ENCODE peak calls at places on chromosomes 2 and 18, in seven cellular contexts. A is SK-N-SH; E is GM12865; X is activated naive CD4-positive, alpha-beta T cell treated with anti-CD3 and anti-CD28 coated beads, Interleukin-2, amount 10 ng/mL, durations not matched to agents 7 days and 5 days; M is stimulated activated CD4-positive, alpha-beta T cell treated with anti-CD3 and anti-CD28 coated beads, Interleukin-2, amount 100 ng/mL, for 48 hours; Z is NAMALWA; Q is astrocyte of the spinal cord. U is an unnamed sample.

GRCh38 chr2:9388102-9388735 is 35.1 kb downstream of the ITGB1BP1 start:
- DNase-seq in X (no peak), M (no peak), Z (no peak), E (no peak), Q (no peak), A (no peak), U (no peak)

GRCh38 chr18:75097491-75098225 is 111.3 kb downstream of the PTGR3 start:
- DNase-seq in M (no peak), X (no peak), A (no peak), Q (no peak), Z (no peak), E (no peak), U (no peak)

GRCh38 chr2:70907130-70907756 is 28.5 kb upstream of the ATP6V1B1 start:
- DNase-seq in M (no peak), A (no peak), X (no peak), Z (no peak), Q (no peak), E (no peak), U (no peak)

GRCh38 chr2:207334631-207335371 is 169.1 kb upstream of the KLF7 start:
- DNase-seq in Z (no peak), E (peak), Q (peak), X (no peak), A (no peak), M (peak), U (peak)

GRCh38 chr18:3664563-3665178 is 214.7 kb downstream of the TGIF1 start:
- DNase-seq in Z (peak), Q (peak), A (no peak), E (no peak), X (no peak), M (no peak), U (no peak)

GRCh38 chr18:46630160-46630559 is 26.9 kb downstream of the LOXHD1 start:
- DNase-seq in E (peak), X (no peak), Z (no peak), A (no peak), Q (no peak), M (no peak), U (no peak)

GRCh38 chr2:44453289-44453688 is 91.5 kb downstream of the CAMKMT start:
- DNase-seq in Q (no peak), Z (no peak), E (no peak), M (no peak), A (no peak), X (no peak), U (no peak)

GRCh38 chr18:74489631-74490030 is 6.5 kb upstream of the CNDP2 start:
- DNase-seq in E (no peak), X (peak), Z (no peak), Q (peak), A (no peak), M (no peak), U (no peak)

GRCh38 chr2:8036366-8036765 is 645.5 kb upstream of the ID2 start:
- DNase-seq in X (no peak), E (peak), Z (no peak), A (no peak), M (no peak), Q (no peak), U (no peak)

GRCh38 chr18:55301196-55301540 is 286.8 kb downstream of the TCF4 start:
- DNase-seq in A (no peak), Q (peak), M (no peak), E (no peak), X (no peak), Z (no peak), U (no peak)

GRCh38 chr2:228701506-228701905 is 520.0 kb upstream of the SPHKAP start:
- DNase-seq in A (no peak), Q (no peak), X (no peak), E (no peak), Z (no peak), M (no peak), U (no peak)

GRCh38 chr2:70140978-70141753 is 49.7 kb downstream of the C2orf42 start:
- DNase-seq in Q (peak), Z (peak), M (peak), X (peak), E (peak), A (peak), U (peak)

GRCh38 chr2:223020971-223021675 is 30.9 kb upstream of the KCNE4 start:
- DNase-seq in Z (no peak), Q (no peak), X (no peak), M (no peak), E (no peak), A (peak), U (no peak)

GRCh38 chr2:1791670-1792069 is 47.4 kb upstream of the PXDN start:
- DNase-seq in Q (no peak), M (no peak), A (no peak), Z (no peak), E (no peak), X (no peak), U (no peak)

GRCh38 chr2:20592106-20593071 is 58.5 kb downstream of the HS1BP3 start:
- DNase-seq in Z (no peak), M (no peak), A (no peak), E (no peak), X (peak), Q (no peak), U (peak)

GRCh38 chr2:6352906-6353515 is 512.7 kb downstream of the CMPK2 start:
- DNase-seq in Z (no peak), M (no peak), Q (peak), A (peak), E (no peak), X (no peak), U (peak)

GRCh38 chr2:23411752-23412431 is 26.9 kb downstream of the KLHL29 start:
- DNase-seq in Q (peak), E (no peak), M (no peak), X (no peak), Z (no peak), A (no peak), U (no peak)

GRCh38 chr2:155815851-155816250 is 516.7 kb downstream of the NR4A2 start:
- DNase-seq in M (no peak), X (no peak), A (peak), E (peak), Q (no peak), Z (peak), U (no peak)

GRCh38 chr2:74834806-74835755 is 1.2 kb downstream of the HK2 start:
- DNase-seq in A (peak), Q (peak), Z (peak), X (peak), E (peak), M (peak), U (peak)

GRCh38 chr18:49170925-49171509 is 220.3 kb upstream of the SMAD7 start:
- DNase-seq in Z (no peak), M (no peak), A (no peak), E (no peak), X (no peak), Q (no peak), U (no peak)

GRCh38 chr18:49628119-49628518 is 66.3 kb downstream of the LIPG start:
- DNase-seq in X (no peak), E (no peak), Z (no peak), M (no peak), Q (no peak), A (no peak), U (no peak)

GRCh38 chr2:41853427-41854191 is 194.2 kb upstream of the PKDCC start:
- DNase-seq in E (peak), A (peak), Z (peak), M (no peak), Q (peak), X (peak), U (peak)

GRCh38 chr2:204860249-204860648 is 315.0 kb downstream of the PARD3B start:
- DNase-seq in Z (no peak), E (no peak), Q (no peak), X (no peak), A (no peak), M (no peak), U (peak)

GRCh38 chr2:181072486-181072885 is 92.1 kb downstream of the UBE2E3 start:
- DNase-seq in A (no peak), Q (peak), Z (no peak), E (no peak), X (no peak), M (no peak), U (no peak)

GRCh38 chr18:54776282-54776977 is 51.8 kb upstream of the RAB27B start:
- DNase-seq in Q (peak), Z (no peak), A (no peak), X (no peak), M (peak), E (peak), U (peak)

GRCh38 chr2:240106765-240107164 is 29.3 kb downstream of the COPS9 start:
- DNase-seq in M (no peak), E (no peak), Q (no peak), Z (no peak), A (peak), X (no peak), U (no peak)

GRCh38 chr2:20650412-20650879 is 452 bp downstream of the HS1BP3 start:
- DNase-seq in Q (no peak), E (peak), A (peak), X (peak), Z (peak), M (no peak), U (no peak)

GRCh38 chr18:79509536-79509930 is 113.8 kb downstream of the NFATC1 start:
- DNase-seq in Z (no peak), E (no peak), Q (no peak), A (no peak), M (no peak), X (peak), U (no peak)

GRCh38 chr18:79111483-79111882 is 42.3 kb downstream of the ATP9B start:
- DNase-seq in A (no peak), M (no peak), Z (no peak), Q (no peak), E (no peak), X (no peak), U (no peak)

GRCh38 chr18:23629444-23629946 is 33.2 kb downstream of the ANKRD29 start:
- DNase-seq in X (no peak), A (no peak), E (peak), M (no peak), Z (no peak), Q (no peak), U (no peak)